ENCODE peak calls at places on chromosomes 11 and 22, in five cellular contexts. Q is GM06990, N is RCC 7860, V is G401, G is NCI-H1417. S is an unnamed sample.

GRCh38 chr11:71931245-71931602 is 2.4 kb downstream of the RNF121 start:
- DNase-seq in Q (peak), N (no peak), V (no peak), G (no peak), S (no peak)

GRCh38 chr11:27471067-27471587 is 1.5 kb downstream of the LGR4 start:
- DNase-seq in Q (no peak), N (no peak), V (peak), G (no peak), S (peak)

GRCh38 chr11:27347949-27348879 is 14.8 kb downstream of the CCDC34 start:
- DNase-seq in Q (no peak), N (no peak), V (no peak), G (peak), S (no peak)

GRCh38 chr22:39243443-39244072 is 1.2 kb downstream of the PDGFB start:
- DNase-seq in Q (no peak), N (peak), V (peak), G (no peak), S (no peak)

GRCh38 chr11:95337175-95337957 is 106.4 kb upstream of the SESN3 start:
- DNase-seq in Q (peak), N (no peak), V (peak), G (peak), S (peak)

GRCh38 chr11:9250139-9250582 is 15.0 kb downstream of the DENND5A start:
- DNase-seq in Q (peak), N (no peak), V (no peak), G (no peak), S (no peak)

GRCh38 chr11:45902452-45903380 is 4.4 kb downstream of the FREY1 start:
- DNase-seq in Q (no peak), N (no peak), V (no peak), G (no peak), S (no peak)

GRCh38 chr11:304061-304506 is 3.5 kb upstream of the IFITM2 start:
- DNase-seq in Q (no peak), N (no peak), V (no peak), G (no peak), S (no peak)

GRCh38 chr22:49307071-49307830 is 520.4 kb downstream of the BRD1 start:
- DNase-seq in Q (no peak), N (no peak), V (no peak), G (no peak), S (no peak)

GRCh38 chr22:39808087-39808486 is 85.5 kb downstream of the ENTHD1 start:
- DNase-seq in Q (no peak), N (no peak), V (peak), G (no peak), S (peak)

GRCh38 chr11:78109011-78109685 is 29.5 kb upstream of the NDUFC2 start:
- DNase-seq in Q (no peak), N (no peak), V (peak), G (no peak), S (peak)

GRCh38 chr11:133508448-133508847 is 23.9 kb downstream of the OPCML start:
- DNase-seq in Q (no peak), N (no peak), V (no peak), G (no peak), S (no peak)